ENCODE peak calls at places on chromosomes 1 and 21, in seven cellular contexts. E, X, L, Q, Y, H and U are unnamed samples. For H3K36me3 and H3K4me1, the result is how much of the 10 kb centered on the place peaks cover.

GRCh38 chr1:184517130-184517529 is 130.3 kb downstream of the C1orf21 start:
- DNase-seq in E (no peak), X (no peak), L (no peak), Q (no peak), Y (no peak), H (no peak), U (no peak)

GRCh38 chr1:4468804-4469514 is 185.4 kb upstream of the AJAP1 start:
- DNase-seq in E (no peak), X (no peak), L (no peak), Q (no peak), Y (no peak), H (no peak), U (no peak)

GRCh38 chr21:42282021-42282420 is 33.2 kb downstream of the TFF3 start:
- DNase-seq in E (no peak), X (no peak), L (no peak), Q (no peak), Y (no peak), H (no peak), U (no peak)

GRCh38 chr1:42176902-42177519 is 12.5 kb upstream of the GUCA2A start:
- DNase-seq in E (peak), X (no peak), L (no peak), Q (no peak), Y (no peak), H (peak), U (peak)

GRCh38 chr21:27722095-27722494 is 755.2 kb upstream of the ADAMTS5 start:
- DNase-seq in E (no peak), X (no peak), L (no peak), Q (no peak), Y (no peak), H (no peak), U (no peak)

GRCh38 chr1:180327089-180327488 is 97.0 kb downstream of the LHX4 start:
- DNase-seq in E (no peak), X (no peak), L (no peak), Q (no peak), Y (no peak), H (no peak), U (no peak)

GRCh38 chr1:64476251-64476952 is 6.5 kb downstream of the CACHD1 start:
- DNase-seq in E (peak), X (no peak), L (no peak), Q (no peak), Y (no peak), H (no peak), U (no peak)

GRCh38 chr1:243621973-243622372 is 228.1 kb downstream of the AKT3 start:
- DNase-seq in E (no peak), X (no peak), L (no peak), Q (no peak), Y (no peak), H (no peak), U (no peak)

GRCh38 chr1:231416896-231417295 is 5.2 kb downstream of the EGLN1 start:
- DNase-seq in E (no peak), X (no peak), L (no peak), Q (no peak), Y (no peak), H (no peak), U (no peak)

GRCh38 chr21:46226920-46227599 is 1.5 kb downstream of the LSS start:
- DNase-seq in E (peak), X (no peak), L (no peak), Q (no peak), Y (no peak), H (no peak), U (peak)

GRCh38 chr1:155208656-155209372 is at the start of gene MTX1:
- DNase-seq in E (peak), X (peak), L (peak), Q (no peak), Y (peak), H (peak), U (peak)

GRCh38 chr1:9260086-9260766 is 25.7 kb downstream of the H6PD start:
- DNase-seq in E (no peak), X (no peak), L (no peak), Q (no peak), Y (no peak), H (no peak), U (no peak)

GRCh38 chr1:26317612-26318337 is at the start of gene CD52:
- DNase-seq in E (no peak), X (peak), L (no peak), Q (no peak), Y (peak), H (peak), U (no peak)

GRCh38 chr1:43933386-43934278 is at the start of gene ARTN:
- DNase-seq in E (peak), X (no peak), L (no peak), Q (no peak), Y (no peak), H (no peak), U (no peak)

GRCh38 chr1:10507111-10507879 is 32.5 kb downstream of the PEX14 start:
- DNase-seq in E (peak), X (peak), L (peak), Q (no peak), Y (peak), H (peak), U (peak)

GRCh38 chr1:16614361-16615252 is 1.2 kb upstream of the NBPF1 start:
- DNase-seq in E (no peak), X (no peak), L (no peak), Q (no peak), Y (peak), H (no peak), U (peak)

GRCh38 chr1:205547932-205548827 is 43.7 kb downstream of the CDK18 start:
- DNase-seq in E (no peak), X (no peak), L (no peak), Q (no peak), Y (no peak), H (no peak), U (no peak)

GRCh38 chr1:97901017-97901658 is 19.7 kb downstream of the DPYD start:
- DNase-seq in E (no peak), X (no peak), L (no peak), Q (no peak), Y (no peak), H (no peak), U (no peak)

GRCh38 chr1:192945417-192946130 is 113.6 kb downstream of the UCHL5 start:
- DNase-seq in E (no peak), X (no peak), L (no peak), Q (no peak), Y (no peak), H (no peak), U (no peak)

GRCh38 chr1:184974837-184975115 is 468 bp upstream of the NIBAN1 start:
- DNase-seq in E (no peak), X (no peak), L (no peak), Q (no peak), Y (no peak), H (no peak), U (no peak)

GRCh38 chr1:29624320-29624719 is 388.0 kb downstream of the PTPRU start:
- DNase-seq in E (no peak), X (no peak), L (no peak), Q (no peak), Y (no peak), H (no peak), U (no peak)

GRCh38 chr1:46472503-46473181 is 17.0 kb upstream of the DMBX1 start:
- DNase-seq in E (no peak), X (no peak), L (no peak), Q (no peak), Y (no peak), H (no peak), U (no peak)

GRCh38 chr21:43025636-43026180 is 49.9 kb downstream of the CBS start:
- DNase-seq in E (no peak), X (no peak), L (no peak), Q (no peak), Y (no peak), H (no peak), U (no peak)

GRCh38 chr1:59480188-59480888 is 183.4 kb downstream of the FGGY start:
- DNase-seq in E (no peak), X (no peak), L (no peak), Q (no peak), Y (no peak), H (no peak), U (no peak)

GRCh38 chr1:63352736-63353135 is 14.7 kb upstream of the ALG6 start:
- DNase-seq in E (no peak), X (no peak), L (no peak), Q (no peak), Y (no peak), H (no peak), U (no peak)

GRCh38 chr1:172897738-172898137 is 153.0 kb downstream of the TNFSF18 start:
- DNase-seq in E (no peak), X (no peak), L (no peak), Q (no peak), Y (no peak), H (no peak), U (no peak)

GRCh38 chr1:176773038-176773437 is 310.1 kb downstream of the PAPPA2 start:
- DNase-seq in E (no peak), X (no peak), L (no peak), Q (no peak), Y (no peak), H (no peak), U (no peak)

GRCh38 chr1:233261206-233261605 is 34.3 kb downstream of the PCNX2 start:
- DNase-seq in E (no peak), X (no peak), L (no peak), Q (no peak), Y (no peak), H (no peak), U (peak)

GRCh38 chr1:35188578-35189392 is 4.2 kb downstream of the SFPQ start:
- DNase-seq in E (no peak), X (no peak), L (no peak), Q (no peak), Y (no peak), H (no peak), U (no peak)

GRCh38 chr1:150560011-150560438 is 10.8 kb downstream of the ADAMTSL4 start:
- DNase-seq in E (peak), X (peak), L (peak), Q (no peak), Y (peak), H (peak), U (peak)

GRCh38 chr1:185300152-185300551 is 16.9 kb downstream of the IVNS1ABP start:
- DNase-seq in E (no peak), X (no peak), L (no peak), Q (no peak), Y (no peak), H (no peak), U (no peak)

GRCh38 chr1:92968138-92969032 is 7.1 kb upstream of the DIPK1A start:
- DNase-seq in E (no peak), X (no peak), L (no peak), Q (no peak), Y (peak), H (peak), U (no peak)

GRCh38 chr1:113255038-113255727 is 135.1 kb upstream of the MAGI3 start:
- DNase-seq in E (no peak), X (no peak), L (no peak), Q (no peak), Y (no peak), H (no peak), U (no peak)

GRCh38 chr1:161299347-161299746 is 10.4 kb downstream of the MPZ start:
- DNase-seq in E (no peak), X (no peak), L (no peak), Q (no peak), Y (no peak), H (no peak), U (no peak)

GRCh38 chr1:17193222-17194132 is 11.5 kb upstream of the PADI1 start:
- DNase-seq in E (no peak), X (no peak), L (no peak), Q (no peak), Y (no peak), H (no peak), U (no peak)

GRCh38 chr21:32457360-32457840 is 44.9 kb downstream of the EVA1C start:
- DNase-seq in E (peak), X (no peak), L (peak), Q (no peak), Y (no peak), H (no peak), U (no peak)

DNA sequence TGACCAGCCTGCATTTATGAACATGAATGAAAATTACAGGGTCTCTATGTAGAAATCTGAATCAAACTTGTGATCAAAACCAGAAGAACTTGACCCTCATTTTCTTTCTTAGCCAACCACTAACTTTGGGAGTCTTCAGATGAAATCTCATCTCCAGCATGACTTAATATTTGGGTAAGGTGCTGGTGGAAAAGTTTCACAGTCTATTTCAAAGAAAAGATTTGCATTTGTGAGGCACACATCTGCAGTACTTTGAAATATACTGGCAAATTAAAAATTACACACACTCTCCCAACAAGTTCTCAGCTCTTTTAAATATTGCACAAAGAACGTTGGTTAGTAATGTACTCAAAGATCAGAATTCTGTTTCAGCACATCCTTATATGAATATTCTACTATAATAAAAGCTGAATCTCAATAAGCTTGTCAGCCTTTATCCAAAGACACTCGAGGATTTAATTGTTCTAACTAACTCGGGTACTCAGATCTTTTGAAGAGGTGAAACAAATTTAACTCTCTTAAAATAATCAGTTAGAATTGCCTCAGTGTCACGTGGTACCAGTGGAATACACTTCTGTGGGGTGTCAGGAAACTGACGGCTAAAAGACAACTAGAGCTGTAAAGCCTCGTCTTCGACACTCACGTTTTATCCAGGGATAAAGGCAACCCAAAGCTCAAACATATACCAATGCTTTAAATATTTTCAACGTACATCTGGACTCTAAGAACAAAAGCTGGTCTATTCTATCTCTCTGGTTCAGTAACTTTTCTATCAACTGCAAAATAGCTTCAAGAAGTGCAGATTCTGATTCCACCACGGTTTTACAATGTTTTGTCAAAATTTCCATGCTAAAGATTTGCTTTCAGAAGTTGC is 19.1 kb downstream of the SAMSN1 start:
- DNase-seq in E (peak), X (peak), L (no peak), Q (no peak), Y (no peak), H (no peak), U (no peak)
- H3K36me3 ChIP-seq in E (under half), X (under half), L (under half), Q (under half), Y (under half), H (under half), U (under half)

DNA sequence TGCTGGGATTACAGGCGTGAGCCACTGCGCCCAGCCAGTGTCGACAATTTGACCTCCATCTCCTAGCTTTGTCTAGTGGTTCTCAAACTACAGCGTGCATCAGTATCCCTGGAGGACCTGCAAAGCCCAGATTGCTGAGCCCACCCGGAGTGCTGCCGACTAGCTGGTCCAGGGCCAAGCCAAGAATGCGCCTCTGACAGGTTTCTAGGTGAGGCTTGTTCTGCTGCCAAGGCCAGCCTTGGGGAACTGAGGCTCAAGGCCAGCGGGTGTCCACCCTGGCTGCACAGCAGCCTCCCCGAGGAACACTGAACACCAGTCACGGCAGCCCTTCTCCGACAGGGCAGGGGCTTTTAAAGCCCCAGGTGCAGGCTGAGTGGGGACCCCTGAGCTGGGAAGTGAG is 9.8 kb upstream of the PTTG1IP start:
- DNase-seq in E (no peak), X (no peak), L (no peak), Q (no peak), Y (no peak), H (no peak), U (no peak)
- H3K4me1 ChIP-seq in E (under half), X (under half), L (under half), Q (under half), Y (under half), H (under half), U (under half)

DNA sequence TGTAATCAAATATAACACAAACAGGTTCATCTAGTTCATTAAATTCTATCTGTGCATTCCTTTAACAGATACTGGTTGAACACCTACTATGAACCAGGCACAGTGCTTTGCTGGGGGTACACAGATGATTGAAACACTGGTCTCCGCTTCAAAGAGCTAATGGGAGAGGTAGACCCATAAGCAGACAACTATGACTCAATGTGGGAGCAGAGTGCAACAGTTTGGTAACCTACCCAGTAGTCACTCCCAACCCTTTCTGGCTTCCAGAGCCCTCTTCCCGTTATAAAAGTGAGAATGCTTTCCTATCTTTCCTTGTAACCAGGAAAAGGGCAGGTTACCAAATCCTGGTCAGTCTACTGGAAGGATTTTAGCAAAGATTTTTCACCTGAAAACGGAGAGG is 8.0 kb upstream of the ETV3 start:
- DNase-seq in E (no peak), X (no peak), L (no peak), Q (no peak), Y (no peak), H (no peak), U (no peak)
- H3K36me3 ChIP-seq in E (under half), X (under half), L (under half), Q (under half), Y (under half), H (under half), U (under half)

DNA sequence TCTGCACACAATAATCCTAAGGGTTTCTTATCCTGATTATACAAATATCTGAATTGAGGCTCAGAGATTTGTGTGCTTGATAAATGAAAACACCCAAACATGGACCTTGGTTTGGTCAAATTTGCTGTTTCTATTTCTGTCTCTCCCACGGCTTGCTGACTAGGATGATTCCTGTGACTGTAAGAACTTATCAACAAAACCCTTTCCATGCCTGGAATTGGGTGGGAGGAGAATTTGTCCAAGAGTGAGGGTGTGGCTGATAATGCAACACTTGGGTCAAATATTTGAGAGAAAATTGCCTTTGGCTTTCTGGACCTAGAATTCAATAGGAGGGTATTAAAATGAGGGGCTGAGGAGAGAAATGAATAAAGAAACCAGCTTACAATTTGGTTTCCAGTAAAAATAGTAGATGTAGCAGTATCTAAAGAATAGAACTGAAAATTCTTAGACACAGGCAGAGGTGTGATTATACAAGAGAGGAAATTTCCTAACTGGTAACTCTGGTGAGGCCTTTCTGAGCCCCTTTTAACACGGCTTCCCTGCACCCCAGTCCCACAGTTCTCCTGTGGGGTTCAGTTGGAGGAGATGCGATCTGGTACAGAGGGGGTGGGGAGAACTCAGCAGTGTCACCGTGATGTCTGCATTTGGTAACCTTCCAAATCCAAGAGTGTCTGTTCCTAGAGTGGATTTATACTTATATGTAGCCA is 48.1 kb downstream of the RHBG start:
- DNase-seq in E (no peak), X (no peak), L (no peak), Q (no peak), Y (no peak), H (no peak), U (no peak)
- H3K4me1 ChIP-seq in E (under half), X (under half), L (under half), Q (under half), Y (under half), H (under half), U (under half)

GRCh38 chr1:6188466-6188865 is 8.3 kb upstream of the CHD5 start:
- DNase-seq in E (no peak), X (no peak), L (no peak), Q (no peak), Y (no peak), H (no peak), U (no peak)

GRCh38 chr1:6184083-6184783 is 4.1 kb upstream of the CHD5 start:
- DNase-seq in E (no peak), X (no peak), L (no peak), Q (no peak), Y (no peak), H (no peak), U (no peak)

GRCh38 chr1:6185151-6185550 is 5.0 kb upstream of the CHD5 start:
- DNase-seq in E (no peak), X (no peak), L (no peak), Q (no peak), Y (no peak), H (no peak), U (no peak)

GRCh38 chr1:6183520-6183989 is 3.4 kb upstream of the CHD5 start:
- DNase-seq in E (no peak), X (no peak), L (no peak), Q (no peak), Y (no peak), H (no peak), U (peak)

DNA sequence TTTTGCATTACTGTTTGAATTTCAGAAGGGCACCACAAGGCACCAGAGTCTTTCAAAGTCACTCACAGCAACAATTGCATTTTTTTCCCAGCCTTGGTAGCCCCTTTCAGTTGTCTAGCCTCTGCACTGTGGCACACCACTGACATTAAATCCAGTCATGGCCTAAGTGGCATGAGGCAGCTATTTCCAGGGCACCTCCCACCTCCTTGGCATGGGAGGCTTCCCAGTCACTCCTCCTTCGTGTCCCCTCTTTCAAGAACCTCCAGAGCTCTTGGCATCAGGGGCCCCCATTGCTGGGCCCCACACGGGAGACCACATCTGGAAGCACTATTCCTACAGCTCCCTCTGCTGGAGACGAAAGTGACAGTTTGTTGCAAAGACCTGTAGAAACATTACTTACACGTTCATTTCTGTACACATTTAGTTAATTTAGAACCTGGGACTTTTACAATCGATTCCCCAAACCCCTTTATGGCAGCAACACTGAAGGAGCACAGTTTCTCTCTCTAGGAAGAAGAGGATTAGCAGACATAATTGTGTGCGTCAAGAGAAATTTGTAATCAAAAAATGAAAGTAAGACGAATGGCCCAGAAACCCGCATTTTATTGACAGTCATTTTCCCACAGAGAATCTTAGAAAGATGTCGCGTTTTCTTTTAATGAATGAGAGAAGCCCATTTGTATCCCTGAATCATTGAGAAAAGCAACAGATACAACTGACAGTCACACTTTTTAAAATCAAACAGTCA is 5.7 kb upstream of the CHD5 start:
- DNase-seq in E (peak), X (no peak), L (no peak), Q (no peak), Y (no peak), H (no peak), U (peak)
- H3K36me3 ChIP-seq in E (under half), X (under half), L (half or more), Q (under half), Y (under half), H (half or more), U (half or more)